ENCODE peak calls at places on chromosome 5, in seven cellular contexts. F is C1 segment of cervical spinal cord; W is stimulated activated CD4-positive, alpha-beta T cell treated with anti-CD3 and anti-CD28 coated beads, Interleukin-1b, Interleukin-23, amount 100 ng/mL, for 4 hours; K is AG20443; A is cardiac fibroblast; Q is mesenteric fat pad; J is SW 1271. T is an unnamed sample.

GRCh38 chr5:6544561-6544935 is 88.3 kb downstream of the NSUN2 start:
- DNase-seq in F (no peak), W (no peak), K (peak; percentile 47), A (no peak), Q (no peak), J (no peak), T (no peak)

GRCh38 chr5:156109317-156110023 is 217.5 kb upstream of the SGCD start:
- DNase-seq in F (no peak), W (no peak), K (no peak), A (no peak), Q (no peak), J (no peak), T (no peak)

GRCh38 chr5:1724822-1725602 is 74.6 kb downstream of the MRPL36 start:
- DNase-seq in F (no peak), W (peak; percentile 9), K (peak; percentile 71), A (peak; percentile 12), Q (peak; percentile 87), J (no peak), T (no peak)

GRCh38 chr5:6914336-6914735 is 201.1 kb downstream of the TENT4A start:
- DNase-seq in F (no peak), W (no peak), K (no peak), A (no peak), Q (no peak), J (no peak), T (no peak)

GRCh38 chr5:39513236-39513635 is 88.5 kb upstream of the DAB2 start:
- DNase-seq in F (no peak), W (no peak), K (no peak), A (no peak), Q (no peak), J (no peak), T (peak; percentile 27)

GRCh38 chr5:53430618-53431252 is 49.7 kb upstream of the FST start:
- DNase-seq in F (no peak), W (no peak), K (peak; percentile 51), A (peak; percentile 83), Q (no peak), J (peak; percentile 46), T (peak; percentile 59)

GRCh38 chr5:142143878-142144277 is 35.3 kb downstream of the NDFIP1 start:
- DNase-seq in F (no peak), W (no peak), K (peak; percentile 55), A (peak; percentile 69), Q (no peak), J (no peak), T (peak; percentile 49)

GRCh38 chr5:170861855-170862766 is at the start of gene RANBP17:
- DNase-seq in F (peak; percentile 41), W (no peak), K (peak; percentile 80), A (peak; percentile 81), Q (peak; percentile 90), J (peak; percentile 40), T (peak; percentile 75)

GRCh38 chr5:58901271-58901670 is 318.4 kb downstream of the RAB3C start:
- DNase-seq in F (no peak), W (no peak), K (no peak), A (no peak), Q (no peak), J (no peak), T (no peak)

GRCh38 chr5:114311943-114312342 is 49.9 kb upstream of the KCNN2 start:
- DNase-seq in F (peak; percentile 7), W (no peak), K (no peak), A (no peak), Q (no peak), J (no peak), T (no peak)

GRCh38 chr5:149600932-149601331 is 19.6 kb downstream of the ARHGEF37 start:
- DNase-seq in F (no peak), W (no peak), K (no peak), A (no peak), Q (no peak), J (no peak), T (no peak)

GRCh38 chr5:81817980-81818379 is 67.1 kb upstream of the SSBP2 start:
- DNase-seq in F (no peak), W (no peak), K (no peak), A (no peak), Q (no peak), J (no peak), T (no peak)

GRCh38 chr5:135242021-135242480 is 157.0 kb downstream of the MACROH2A1 start:
- DNase-seq in F (no peak), W (no peak), K (peak; percentile 52), A (peak; percentile 61), Q (peak; percentile 55), J (no peak), T (peak; percentile 43)

GRCh38 chr5:143946821-143947220 is 134.9 kb downstream of the HMHB1 start:
- DNase-seq in F (no peak), W (no peak), K (no peak), A (no peak), Q (no peak), J (no peak), T (no peak)

GRCh38 chr5:98905857-98906688 is 22.7 kb downstream of the CHD1 start:
- DNase-seq in F (no peak), W (no peak), K (peak; percentile 13), A (peak; percentile 70), Q (no peak), J (no peak), T (peak; percentile 45)

GRCh38 chr5:19771174-19771835 is 216.7 kb downstream of the CDH18 start:
- DNase-seq in F (no peak), W (no peak), K (no peak), A (peak; percentile 3), Q (no peak), J (no peak), T (peak; percentile 45)

GRCh38 chr5:16859346-16859745 is 76.7 kb downstream of the MYO10 start:
- DNase-seq in F (no peak), W (no peak), K (no peak), A (no peak), Q (no peak), J (no peak), T (no peak)

GRCh38 chr5:56337715-56338319 is 104.7 kb upstream of the ANKRD55 start:
- DNase-seq in F (no peak), W (no peak), K (no peak), A (no peak), Q (no peak), J (no peak), T (peak; percentile 89)

GRCh38 chr5:61332891-61333350 is 863 bp downstream of the ZSWIM6 start:
- DNase-seq in F (peak; percentile 61), W (peak; percentile 12), K (peak; percentile 72), A (peak; percentile 74), Q (peak; percentile 92), J (no peak), T (peak; percentile 64)

GRCh38 chr5:16609412-16609811 is 7.4 kb downstream of the RETREG1 start:
- DNase-seq in F (no peak), W (no peak), K (no peak), A (no peak), Q (no peak), J (no peak), T (no peak)

GRCh38 chr5:100505984-100506670 is 29.0 kb upstream of the FAM174A start:
- DNase-seq in F (no peak), W (no peak), K (peak; percentile 32), A (peak; percentile 90), Q (no peak), J (no peak), T (peak; percentile 87)

GRCh38 chr5:318341-318897 is 3.1 kb upstream of the AHRR start:
- DNase-seq in F (no peak), W (no peak), K (peak; percentile 60), A (peak; percentile 29), Q (peak; percentile 88), J (peak; percentile 64), T (peak; percentile 14)

GRCh38 chr5:140549237-140550144 is 2.0 kb downstream of the EIF4EBP3 start:
- DNase-seq in F (no peak), W (no peak), K (peak; percentile 15), A (peak; percentile 77), Q (no peak), J (no peak), T (peak; percentile 53)

GRCh38 chr5:132354828-132355765 is 14.4 kb upstream of the SLC22A5 start:
- DNase-seq in F (no peak), W (no peak), K (no peak), A (no peak), Q (no peak), J (no peak), T (no peak)

GRCh38 chr5:111697215-111697614 is 59.8 kb downstream of the NREP start:
- DNase-seq in F (no peak), W (no peak), K (no peak), A (peak; percentile 37), Q (no peak), J (no peak), T (peak; percentile 51)

GRCh38 chr5:80211292-80211691 is 44.6 kb downstream of the SERINC5 start:
- DNase-seq in F (no peak), W (no peak), K (no peak), A (no peak), Q (no peak), J (no peak), T (no peak)

GRCh38 chr5:81506900-81507588 is 113.1 kb upstream of the ACOT12 start:
- DNase-seq in F (peak; percentile 16), W (no peak), K (peak; percentile 86), A (peak; percentile 95), Q (no peak), J (peak; percentile 18), T (peak; percentile 92)

GRCh38 chr5:91469517-91470165 is 86.5 kb upstream of the ARRDC3 start:
- DNase-seq in F (no peak), W (no peak), K (no peak), A (no peak), Q (no peak), J (no peak), T (peak; percentile 70)

GRCh38 chr5:13331585-13331984 is 612.9 kb downstream of the DNAH5 start:
- DNase-seq in F (no peak), W (no peak), K (no peak), A (no peak), Q (no peak), J (no peak), T (no peak)

GRCh38 chr5:73437126-73438047 is 11.2 kb downstream of the FOXD1 start:
- DNase-seq in F (no peak), W (no peak), K (peak; percentile 84), A (no peak), Q (no peak), J (no peak), T (peak; percentile 54)

GRCh38 chr5:142290574-142291299 is 34.1 kb downstream of the SPRY4 start:
- DNase-seq in F (no peak), W (no peak), K (peak; percentile 59), A (peak; percentile 42), Q (no peak), J (no peak), T (no peak)

GRCh38 chr5:154176191-154176590 is 14.3 kb upstream of the GALNT10 start:
- DNase-seq in F (no peak), W (no peak), K (no peak), A (peak; percentile 87), Q (no peak), J (no peak), T (no peak)

GRCh38 chr5:111077678-111078077 is 6.2 kb downstream of the TSLP start:
- DNase-seq in F (no peak), W (no peak), K (no peak), A (no peak), Q (no peak), J (no peak), T (no peak)

GRCh38 chr5:124264499-124264898 is 481.9 kb downstream of the ZNF608 start:
- DNase-seq in F (no peak), W (no peak), K (no peak), A (no peak), Q (no peak), J (no peak), T (peak; percentile 26)

GRCh38 chr5:65151632-65152031 is 330.1 kb downstream of the ADAMTS6 start:
- DNase-seq in F (no peak), W (no peak), K (peak; percentile 51), A (peak; percentile 39), Q (no peak), J (no peak), T (peak; percentile 69)

GRCh38 chr5:41214199-41214598 is 867 bp upstream of the C6 start:
- DNase-seq in F (no peak), W (no peak), K (no peak), A (no peak), Q (no peak), J (no peak), T (no peak)

GRCh38 chr5:141757402-141757801 is 75.4 kb upstream of the ARAP3 start:
- DNase-seq in F (peak; percentile 19), W (no peak), K (peak; percentile 61), A (peak; percentile 58), Q (no peak), J (no peak), T (peak; percentile 31)

GRCh38 chr5:60455589-60455988 is 244.4 kb downstream of the DEPDC1B start:
- DNase-seq in F (no peak), W (no peak), K (no peak), A (no peak), Q (no peak), J (no peak), T (no peak)

T was measured in amniotic epithelial cell.